ENCODE peak calls at places on chromosomes 16 and 17, in nine cellular contexts. One of them, this sample, is unnamed.

GRCh38 chr16:11836653-11837244 is 14.6 kb downstream of the RSL1D1 start:
- DNase-seq in NCI-H510A treated with DMSO at 0.1 percent for 48 hours: no peak
- DNase-seq in suprapubic skin: peak
- DNase-seq in GM10248: no peak
- DNase-seq in kidney tubule cell: peak
- DNase-seq in HS-5: peak
- DNase-seq in NCI-H1105 treated with DMSO at 0.1 percent for 48 hours: no peak
- DNase-seq in activated T-cell treated with anti-CD3 and anti-CD28 coated beads for 1 hour: no peak
- DNase-seq in CD8-positive, alpha-beta T cell: no peak
- DNase-seq in this sample: peak

GRCh38 chr17:32699247-32699646 is 177.7 kb downstream of the MYO1D start:
- DNase-seq in NCI-H510A treated with DMSO at 0.1 percent for 48 hours: no peak
- DNase-seq in suprapubic skin: no peak
- DNase-seq in GM10248: no peak
- DNase-seq in kidney tubule cell: no peak
- DNase-seq in HS-5: no peak
- DNase-seq in NCI-H1105 treated with DMSO at 0.1 percent for 48 hours: no peak
- DNase-seq in activated T-cell treated with anti-CD3 and anti-CD28 coated beads for 1 hour: no peak
- DNase-seq in CD8-positive, alpha-beta T cell: no peak
- DNase-seq in this sample: no peak

GRCh38 chr17:8846768-8847211 is 20.7 kb downstream of the PIK3R6 start:
- DNase-seq in NCI-H510A treated with DMSO at 0.1 percent for 48 hours: no peak
- DNase-seq in suprapubic skin: no peak
- DNase-seq in GM10248: no peak
- DNase-seq in kidney tubule cell: peak
- DNase-seq in HS-5: peak
- DNase-seq in NCI-H1105 treated with DMSO at 0.1 percent for 48 hours: peak
- DNase-seq in activated T-cell treated with anti-CD3 and anti-CD28 coated beads for 1 hour: no peak
- DNase-seq in CD8-positive, alpha-beta T cell: no peak
- DNase-seq in this sample: peak

GRCh38 chr17:15655162-15655561 is 28.9 kb downstream of the TRIM16 start:
- DNase-seq in NCI-H510A treated with DMSO at 0.1 percent for 48 hours: no peak
- DNase-seq in suprapubic skin: no peak
- DNase-seq in GM10248: no peak
- DNase-seq in kidney tubule cell: peak
- DNase-seq in HS-5: no peak
- DNase-seq in NCI-H1105 treated with DMSO at 0.1 percent for 48 hours: no peak
- DNase-seq in activated T-cell treated with anti-CD3 and anti-CD28 coated beads for 1 hour: no peak
- DNase-seq in CD8-positive, alpha-beta T cell: no peak
- DNase-seq in this sample: no peak

GRCh38 chr17:43813386-43813785 is 19.6 kb downstream of the MPP3 start:
- DNase-seq in NCI-H510A treated with DMSO at 0.1 percent for 48 hours: no peak
- DNase-seq in suprapubic skin: no peak
- DNase-seq in GM10248: no peak
- DNase-seq in kidney tubule cell: peak
- DNase-seq in HS-5: no peak
- DNase-seq in NCI-H1105 treated with DMSO at 0.1 percent for 48 hours: no peak
- DNase-seq in activated T-cell treated with anti-CD3 and anti-CD28 coated beads for 1 hour: no peak
- DNase-seq in CD8-positive, alpha-beta T cell: no peak
- DNase-seq in this sample: no peak

GRCh38 chr16:3149630-3150345 is 15.0 kb downstream of the ZNF213 start:
- DNase-seq in NCI-H510A treated with DMSO at 0.1 percent for 48 hours: peak
- DNase-seq in suprapubic skin: peak
- DNase-seq in GM10248: peak
- DNase-seq in kidney tubule cell: peak
- DNase-seq in HS-5: no peak
- DNase-seq in NCI-H1105 treated with DMSO at 0.1 percent for 48 hours: peak
- DNase-seq in activated T-cell treated with anti-CD3 and anti-CD28 coated beads for 1 hour: peak
- DNase-seq in CD8-positive, alpha-beta T cell: peak
- DNase-seq in this sample: no peak

GRCh38 chr17:78658281-78658785 is 81.1 kb upstream of the DNAH17 start:
- DNase-seq in NCI-H510A treated with DMSO at 0.1 percent for 48 hours: no peak
- DNase-seq in suprapubic skin: no peak
- DNase-seq in GM10248: no peak
- DNase-seq in kidney tubule cell: peak
- DNase-seq in HS-5: no peak
- DNase-seq in NCI-H1105 treated with DMSO at 0.1 percent for 48 hours: no peak
- DNase-seq in activated T-cell treated with anti-CD3 and anti-CD28 coated beads for 1 hour: no peak
- DNase-seq in CD8-positive, alpha-beta T cell: no peak
- DNase-seq in this sample: peak

GRCh38 chr17:36877774-36878173 is 59.5 kb upstream of the LHX1 start:
- DNase-seq in NCI-H510A treated with DMSO at 0.1 percent for 48 hours: no peak
- DNase-seq in suprapubic skin: no peak
- DNase-seq in GM10248: no peak
- DNase-seq in kidney tubule cell: no peak
- DNase-seq in HS-5: no peak
- DNase-seq in NCI-H1105 treated with DMSO at 0.1 percent for 48 hours: no peak
- DNase-seq in activated T-cell treated with anti-CD3 and anti-CD28 coated beads for 1 hour: no peak
- DNase-seq in CD8-positive, alpha-beta T cell: no peak
- DNase-seq in this sample: no peak

GRCh38 chr16:89232107-89232506 is 14.6 kb downstream of the ZNF778 start:
- DNase-seq in NCI-H510A treated with DMSO at 0.1 percent for 48 hours: no peak
- DNase-seq in suprapubic skin: no peak
- DNase-seq in GM10248: no peak
- DNase-seq in kidney tubule cell: no peak
- DNase-seq in HS-5: no peak
- DNase-seq in NCI-H1105 treated with DMSO at 0.1 percent for 48 hours: no peak
- DNase-seq in activated T-cell treated with anti-CD3 and anti-CD28 coated beads for 1 hour: no peak
- DNase-seq in CD8-positive, alpha-beta T cell: no peak
- DNase-seq in this sample: no peak

This sample was measured in HFF-Myc.